ENCODE peak calls at places on chromosomes 4 and X, in five cellular contexts. K is IMR-90, N is SK-N-SH, H is astrocyte, F is neuronal stem cell. L is an unnamed sample.

GRCh38 chrX:2351321-2351720 is 149.5 kb downstream of the DHRSX start:
- DNase-seq in K (peak; percentile 89), N (no peak), H (peak; percentile 70), F (no peak), L (no peak)

GRCh38 chr4:73499996-73500765 is 18.6 kb downstream of the AFM start:
- DNase-seq in K (peak; percentile 3), N (no peak), H (no peak), F (no peak), L (no peak)

GRCh38 chrX:39450578-39450977 is 647.2 kb downstream of the BCOR start:
- DNase-seq in K (no peak), N (no peak), H (no peak), F (no peak), L (no peak)

GRCh38 chr4:109611045-109611616 is 51.1 kb downstream of the MCUB start:
- DNase-seq in K (peak; percentile 82), N (no peak), H (peak; percentile 26), F (no peak), L (peak; percentile 39)

GRCh38 chr4:10040049-10040892 is 19.0 kb upstream of the SLC2A9 start:
- DNase-seq in K (no peak), N (no peak), H (no peak), F (no peak), L (no peak)

GRCh38 chrX:107672955-107673378 is 44.7 kb downstream of the PRPS1 start:
- DNase-seq in K (peak; percentile 56), N (peak; percentile 67), H (peak; percentile 66), F (no peak), L (peak; percentile 73)

GRCh38 chrX:25600776-25601175 is 537.4 kb upstream of the MAGEB18 start:
- DNase-seq in K (peak; percentile 6), N (no peak), H (peak; percentile 40), F (no peak), L (no peak)

GRCh38 chr4:2425386-2426068 is 6.8 kb downstream of the CFAP99 start:
- DNase-seq in K (no peak), N (no peak), H (no peak), F (no peak), L (no peak)

GRCh38 chr4:188127157-188127874 is 11.9 kb upstream of the TRIML1 start:
- DNase-seq in K (peak; percentile 94), N (no peak), H (peak; percentile 49), F (no peak), L (peak; percentile 57)

GRCh38 chrX:63503541-63503940 is 152.4 kb upstream of the SPIN4 start:
- DNase-seq in K (peak; percentile 20), N (no peak), H (peak; percentile 33), F (peak; percentile 48), L (peak; percentile 87)

GRCh38 chr4:154024097-154024496 is 235.2 kb upstream of the SFRP2 start:
- DNase-seq in K (no peak), N (no peak), H (no peak), F (no peak), L (peak; percentile 48)

GRCh38 chr4:150722908-150723362 is 141.0 kb downstream of the MAB21L2 start:
- DNase-seq in K (no peak), N (no peak), H (no peak), F (no peak), L (peak; percentile 60)

GRCh38 chr4:7844247-7844991 is 95.2 kb downstream of the AFAP1 start:
- DNase-seq in K (peak; percentile 99), N (peak; percentile 73), H (peak; percentile 99), F (peak; percentile 54), L (peak; percentile 91)

GRCh38 chr4:6272863-6273660 is 3.4 kb downstream of the WFS1 start:
- DNase-seq in K (peak; percentile 88), N (peak; percentile 69), H (peak; percentile 87), F (no peak), L (peak; percentile 56)

GRCh38 chrX:155086202-155086840 is 15.0 kb downstream of the BRCC3 start:
- DNase-seq in K (peak; percentile 12), N (peak; percentile 50), H (no peak), F (no peak), L (peak; percentile 64)

GRCh38 chr4:4690854-4691253 is 149.0 kb upstream of the STX18 start:
- DNase-seq in K (no peak), N (no peak), H (no peak), F (no peak), L (no peak)

GRCh38 chrX:1391370-1391706 is 575 bp downstream of the SLC25A6 start:
- DNase-seq in K (no peak), N (peak; percentile 97), H (no peak), F (peak; percentile 87), L (peak; percentile 91)

GRCh38 chrX:2732076-2732475 is 19.8 kb upstream of the XG start:
- DNase-seq in K (no peak), N (no peak), H (no peak), F (no peak), L (no peak)

GRCh38 chrX:131693359-131693758 is 149.5 kb downstream of the OR13H1 start:
- DNase-seq in K (no peak), N (no peak), H (no peak), F (no peak), L (no peak)

GRCh38 chrX:314049-314448 is 4.5 kb downstream of the GTPBP6 start:
- DNase-seq in K (no peak), N (no peak), H (no peak), F (no peak), L (no peak)

GRCh38 chrX:119505945-119506344 is 37.7 kb downstream of the SLC25A5 start:
- DNase-seq in K (no peak), N (no peak), H (no peak), F (no peak), L (no peak)

GRCh38 chr4:88264338-88264737 is 20.0 kb downstream of the PPM1K start:
- DNase-seq in K (no peak), N (no peak), H (no peak), F (no peak), L (no peak)

GRCh38 chrX:71534773-71535544 is 2.1 kb downstream of the OGT start:
- DNase-seq in K (no peak), N (no peak), H (no peak), F (no peak), L (no peak)

GRCh38 chrX:71533850-71534515 is 1.1 kb downstream of the OGT start:
- DNase-seq in K (peak; percentile 32), N (peak; percentile 42), H (peak; percentile 40), F (peak; percentile 47), L (peak; percentile 68)

GRCh38 chrX:71537743-71538142 is 4.8 kb downstream of the OGT start:
- DNase-seq in K (no peak), N (no peak), H (no peak), F (no peak), L (no peak)

GRCh38 chrX:71533514-71533849 is 578 bp downstream of the OGT start:
- DNase-seq in K (no peak), N (no peak), H (no peak), F (no peak), L (no peak)

GRCh38 chrX:71536285-71536684 is 3.4 kb downstream of the OGT start:
- DNase-seq in K (no peak), N (no peak), H (no peak), F (no peak), L (no peak)
- H3K9ac ChIP-seq in K (no peak overlapping the region), N (no peak overlapping the region), H (peak overlapping the region; percentile 98), F (no peak overlapping the region), L (peak overlapping the region; percentile 45)

DNA sequence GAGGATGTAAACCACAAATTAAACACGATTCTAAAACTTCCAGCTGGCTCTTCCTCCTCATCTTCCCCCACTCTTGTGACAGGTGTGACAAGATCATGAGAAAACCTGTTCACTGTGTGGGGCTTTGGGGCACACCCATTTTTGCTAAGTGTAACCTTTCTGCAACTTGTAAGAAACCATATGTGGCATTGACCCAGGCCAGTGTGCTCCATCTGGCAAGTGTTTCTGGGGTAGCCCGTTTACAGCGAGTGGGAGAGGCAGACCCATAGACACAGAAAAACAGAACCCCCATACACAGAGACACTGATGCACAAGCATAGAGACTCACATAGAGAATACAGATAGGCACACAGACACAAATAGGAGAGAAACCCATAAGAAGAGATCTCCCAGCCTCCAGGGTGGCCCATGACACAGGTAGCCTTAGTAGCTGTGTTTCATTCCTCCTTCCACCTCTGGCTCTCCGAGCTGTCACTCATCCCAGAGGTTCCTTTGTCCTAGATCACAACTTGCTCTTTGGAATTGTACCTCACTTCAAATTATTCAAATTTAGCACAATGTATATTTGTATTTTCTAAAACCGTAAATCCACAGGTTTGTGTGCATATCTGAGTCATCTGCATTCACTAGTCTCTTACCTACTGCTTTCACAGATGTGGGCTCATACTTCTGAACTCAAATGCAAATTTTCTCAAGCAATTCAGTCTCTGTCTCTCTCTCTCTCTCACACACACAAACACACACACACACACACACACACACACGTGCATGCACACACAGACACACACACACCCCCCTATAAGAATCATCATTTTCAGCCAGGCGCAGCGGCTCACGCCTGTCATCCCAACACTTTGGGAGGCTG is 114.4 kb downstream of the SH3KBP1 start:
- DNase-seq in K (no peak), N (no peak), H (no peak), F (no peak), L (no peak)
- H3K9ac ChIP-seq in K (no peak overlapping the region), N (peak overlapping the region; percentile 37), H (peak overlapping the region; percentile 31), F (no peak overlapping the region), L (no peak overlapping the region)

GRCh38 chrX:129782015-129782495 is 2.3 kb downstream of the SASH3 start:
- DNase-seq in K (no peak), N (no peak), H (no peak), F (no peak), L (no peak)
- H3K9ac ChIP-seq in K (no peak overlapping the region), N (no peak overlapping the region), H (no peak overlapping the region), F (no peak overlapping the region), L (no peak overlapping the region)

GRCh38 chr4:680091-680490 is 5.7 kb downstream of the MYL5 start:
- DNase-seq in K (no peak), N (no peak), H (no peak), F (no peak), L (no peak)

GRCh38 chr4:680931-681645 is 6.7 kb downstream of the MYL5 start:
- DNase-seq in K (no peak), N (peak; percentile 94), H (no peak), F (no peak), L (peak; percentile 78)

GRCh38 chr4:679571-680083 is 5.3 kb downstream of the MYL5 start:
- DNase-seq in K (no peak), N (no peak), H (no peak), F (no peak), L (no peak)

GRCh38 chr4:681736-682451 is 7.1 kb downstream of the SLC49A3 start:
- DNase-seq in K (no peak), N (peak; percentile 88), H (no peak), F (no peak), L (no peak)

GRCh38 chr4:680565-680930 is 6.2 kb downstream of the MYL5 start:
- DNase-seq in K (no peak), N (peak; percentile 69), H (no peak), F (no peak), L (no peak)
- H3K9ac ChIP-seq in K (no peak overlapping the region), N (peak overlapping the region; percentile 39), H (no peak overlapping the region), F (peak overlapping the region; percentile 24), L (peak overlapping the region; percentile 21)

GRCh38 chr4:82801910-82802521 is 3.4 kb upstream of the SCD5 start:
- DNase-seq in K (peak; percentile 51), N (peak; percentile 47), H (peak; percentile 22), F (no peak), L (no peak)

GRCh38 chr4:82799006-82799881 is 648 bp upstream of the SCD5 start:
- DNase-seq in K (no peak), N (peak; percentile 44), H (no peak), F (no peak), L (no peak)

GRCh38 chr4:82798168-82799005 is at the start of gene SCD5:
- DNase-seq in K (peak; percentile 82), N (peak; percentile 86), H (peak; percentile 73), F (peak; percentile 85), L (peak; percentile 54)

GRCh38 chr4:82797048-82797590 is 1.5 kb downstream of the SCD5 start:
- DNase-seq in K (no peak), N (peak; percentile 39), H (no peak), F (no peak), L (no peak)

GRCh38 chr4:82797591-82798081 is 960 bp downstream of the SCD5 start:
- DNase-seq in K (peak; percentile 34), N (peak; percentile 75), H (peak; percentile 46), F (no peak), L (peak; percentile 55)
- H3K9ac ChIP-seq in K (peak overlapping the region; percentile 49), N (peak overlapping the region; percentile 52), H (peak overlapping the region; percentile 76), F (peak overlapping the region; percentile 90), L (peak overlapping the region; percentile 29)